ENCODE peak calls at places on chromosomes 16 and 17, in six cellular contexts. O is K562, T is GM23338, G is WTC11, L is HepG2, Q is GM12878. B is an unnamed sample.

GRCh38 chr17:55327225-55328088 is 62.7 kb downstream of the HLF start:
- DNase-seq in Q (no peak), G (no peak), L (peak), T (no peak), O (no peak), B (no peak)

GRCh38 chr16:24758986-24759385 is 29.5 kb downstream of the TNRC6A start:
- DNase-seq in Q (no peak), G (no peak), O (no peak), T (no peak), L (no peak), B (no peak)

GRCh38 chr17:6361733-6362132 is 73.2 kb downstream of the AIPL1 start:
- DNase-seq in G (peak), Q (no peak), O (peak), T (peak), L (no peak), B (no peak)

GRCh38 chr16:88863426-88863825 is 3.0 kb downstream of the PABPN1L start:
- DNase-seq in G (no peak), O (no peak), T (no peak), L (no peak), Q (no peak), B (no peak)

GRCh38 chr17:82840431-82840831 is 609 bp upstream of the ZNF750 start:
- DNase-seq in L (no peak), T (peak), Q (no peak), O (no peak), G (peak), B (no peak)

GRCh38 chr17:49360796-49361128 is 1.3 kb downstream of the ZNF652 start:
- DNase-seq in T (no peak), G (no peak), Q (no peak), O (no peak), L (no peak), B (no peak)

GRCh38 chr16:69443809-69444611 is 19.6 kb downstream of the CYB5B start:
- DNase-seq in G (no peak), T (no peak), Q (no peak), O (peak), L (no peak), B (no peak)

GRCh38 chr16:56935201-56935600 is 3.3 kb downstream of the HERPUD1 start:
- DNase-seq in L (no peak), T (no peak), O (no peak), Q (no peak), G (no peak), B (no peak)

GRCh38 chr16:50548659-50549560 is 714 bp downstream of the NKD1 start:
- DNase-seq in Q (no peak), O (peak), G (peak), L (no peak), T (peak), B (no peak)

GRCh38 chr16:17382949-17383348 is 87.8 kb downstream of the XYLT1 start:
- DNase-seq in O (no peak), T (no peak), G (no peak), Q (no peak), L (no peak), B (no peak)

GRCh38 chr16:79623076-79623475 is 22.5 kb upstream of the MAF start:
- DNase-seq in Q (no peak), L (no peak), O (no peak), G (no peak), T (no peak), B (no peak)

GRCh38 chr16:57427307-57427706 is 19.9 kb downstream of the CIAPIN1 start:
- DNase-seq in G (no peak), O (no peak), Q (no peak), T (no peak), L (no peak), B (no peak)

GRCh38 chr17:61492759-61493526 is 40.7 kb downstream of the TBX4 start:
- DNase-seq in L (peak), T (no peak), O (no peak), Q (no peak), G (no peak), B (no peak)

GRCh38 chr17:50772251-50772650 is 4.9 kb upstream of the ANKRD40CL start:
- DNase-seq in T (no peak), O (peak), Q (no peak), G (no peak), L (no peak), B (no peak)

GRCh38 chr17:40340880-40341807 is 23.4 kb downstream of the GJD3 start:
- DNase-seq in T (peak), L (peak), G (peak), O (peak), Q (no peak), B (no peak)

GRCh38 chr17:151004-151403 is 13.6 kb downstream of the SCGB1C2 start:
- DNase-seq in G (no peak), L (peak), T (no peak), Q (no peak), O (no peak), B (no peak)

GRCh38 chr17:149231-149630 is 11.9 kb downstream of the SCGB1C2 start:
- DNase-seq in L (no peak), T (no peak), Q (no peak), O (no peak), G (no peak), B (peak)

GRCh38 chr17:148757-149156 is 11.4 kb downstream of the SCGB1C2 start:
- DNase-seq in L (no peak), T (no peak), Q (no peak), G (no peak), O (no peak), B (no peak)

GRCh38 chr17:147796-148740 is 10.7 kb downstream of the SCGB1C2 start:
- DNase-seq in L (no peak), Q (no peak), T (no peak), G (no peak), O (no peak), B (peak)

GRCh38 chr17:149897-150575 is 12.7 kb downstream of the SCGB1C2 start:
- DNase-seq in O (no peak), T (no peak), L (no peak), G (no peak), Q (no peak), B (no peak)
- TF ChIP-seq CREB1 in O (no peak), T (no peak), L (no peak), G (no peak), Q (no peak), B (no peak)

GRCh38 chr16:3087243-3087791 is 11.8 kb downstream of the ZSCAN10 start:
- DNase-seq in O (peak), L (no peak), T (peak), Q (no peak), G (peak), B (no peak)
- TF ChIP-seq CTCF in O (peak), L (peak), T (peak), Q (peak), G (no peak), B (peak)

GRCh38 chr17:17751996-17752821 is 71.0 kb downstream of the RAI1 start:
- DNase-seq in L (peak), T (peak), O (peak), G (peak), Q (peak), B (peak)
- TF ChIP-seq CREB1 in L (no peak), T (no peak), O (no peak), G (no peak), Q (no peak), B (peak)

GRCh38 chr16:30041841-30042240 is 10.8 kb upstream of the TLCD3B start:
- DNase-seq in T (peak), G (no peak), L (no peak), O (no peak), Q (no peak), B (no peak)
- TF ChIP-seq CTCF in T (peak), G (no peak), L (peak), O (peak), Q (peak), B (no peak)

GRCh38 chr17:57597531-57598453 is 147.3 kb downstream of the CCDC182 start:
- DNase-seq in G (peak), L (peak), T (peak), Q (no peak), O (peak), B (peak)
- TF ChIP-seq CREB1 in G (no peak), L (no peak), T (no peak), Q (no peak), O (no peak), B (no peak)